ENCODE peak calls at places on chromosome 16, in ten cellular contexts. V, O, U, R, Z, T, H, B, A and W are unnamed samples.

GRCh38 chr16:12637002-12637401 is 166.7 kb downstream of the CPPED1 start:
- DNase-seq in V (no peak), O (peak; percentile 37), U (no peak), R (no peak), Z (no peak), T (no peak), H (no peak), B (no peak), A (no peak), W (no peak)

GRCh38 chr16:64362193-64362592 is 759.7 kb downstream of the CDH11 start:
- DNase-seq in V (no peak), O (peak; percentile 60), U (no peak), R (peak; percentile 10), Z (no peak), T (no peak), H (peak; percentile 72), B (no peak), A (no peak), W (no peak)

GRCh38 chr16:50802000-50802399 is 60.1 kb downstream of the CYLD start:
- DNase-seq in V (no peak), O (no peak), U (no peak), R (no peak), Z (no peak), T (no peak), H (peak; percentile 21), B (no peak), A (peak; percentile 79), W (no peak)

GRCh38 chr16:66525396-66526180 is 24.3 kb downstream of the TK2 start:
- DNase-seq in V (no peak), O (peak; percentile 72), U (no peak), R (no peak), Z (no peak), T (no peak), H (peak; percentile 34), B (no peak), A (peak; percentile 70), W (no peak)

GRCh38 chr16:16037970-16038369 is 88.6 kb downstream of the ABCC1 start:
- DNase-seq in V (no peak), O (no peak), U (no peak), R (no peak), Z (no peak), T (no peak), H (no peak), B (no peak), A (no peak), W (no peak)

GRCh38 chr16:29729116-29729521 is 16.7 kb downstream of the C16orf54 start:
- DNase-seq in V (no peak), O (peak; percentile 29), U (no peak), R (peak; percentile 43), Z (no peak), T (no peak), H (peak; percentile 72), B (no peak), A (peak; percentile 14), W (peak; percentile 71)

GRCh38 chr16:12578001-12578400 is 225.7 kb downstream of the CPPED1 start:
- DNase-seq in V (no peak), O (no peak), U (no peak), R (no peak), Z (no peak), T (no peak), H (no peak), B (no peak), A (peak; percentile 68), W (no peak)

GRCh38 chr16:50602531-50603205 is 54.5 kb downstream of the NKD1 start:
- DNase-seq in V (no peak), O (peak; percentile 25), U (no peak), R (no peak), Z (peak; percentile 24), T (peak; percentile 17), H (no peak), B (no peak), A (no peak), W (no peak)

GRCh38 chr16:11016524-11016988 is 72.2 kb downstream of the CLEC16A start:
- DNase-seq in V (no peak), O (no peak), U (no peak), R (no peak), Z (no peak), T (no peak), H (peak; percentile 24), B (no peak), A (no peak), W (peak; percentile 91)

GRCh38 chr16:50326264-50326663 is 42.5 kb downstream of the BRD7 start:
- DNase-seq in V (no peak), O (no peak), U (no peak), R (no peak), Z (no peak), T (no peak), H (no peak), B (no peak), A (no peak), W (no peak)

GRCh38 chr16:66248096-66248495 is 118.4 kb upstream of the CDH5 start:
- DNase-seq in V (no peak), O (peak; percentile 37), U (no peak), R (no peak), Z (no peak), T (no peak), H (peak; percentile 80), B (no peak), A (peak; percentile 94), W (no peak)

GRCh38 chr16:69848635-69849545 is 86.8 kb downstream of the WWP2 start:
- DNase-seq in V (no peak), O (peak; percentile 93), U (no peak), R (peak; percentile 94), Z (no peak), T (no peak), H (peak; percentile 97), B (no peak), A (peak; percentile 95), W (no peak)

GRCh38 chr16:28149016-28149888 is 62.5 kb downstream of the XPO6 start:
- DNase-seq in V (no peak), O (no peak), U (no peak), R (no peak), Z (no peak), T (peak; percentile 8), H (peak; percentile 21), B (no peak), A (no peak), W (no peak)

GRCh38 chr16:77432264-77432663 is 2.6 kb downstream of the ADAMTS18 start:
- DNase-seq in V (no peak), O (no peak), U (no peak), R (no peak), Z (no peak), T (no peak), H (no peak), B (no peak), A (no peak), W (no peak)

GRCh38 chr16:13560151-13560550 is 359.8 kb upstream of the ERCC4 start:
- DNase-seq in V (no peak), O (no peak), U (no peak), R (no peak), Z (no peak), T (no peak), H (no peak), B (no peak), A (no peak), W (no peak)

GRCh38 chr16:88005148-88005547 is 53.9 kb downstream of the BANP start:
- DNase-seq in V (no peak), O (no peak), U (no peak), R (no peak), Z (no peak), T (no peak), H (peak; percentile 13), B (no peak), A (peak; percentile 78), W (no peak)

GRCh38 chr16:65123846-65124513 is 2.1 kb upstream of the CDH11 start:
- DNase-seq in V (no peak), O (peak; percentile 14), U (no peak), R (no peak), Z (no peak), T (no peak), H (peak; percentile 18), B (no peak), A (no peak), W (no peak)